ENCODE peak calls at places on chromosomes 13 and 19, in seven cellular contexts. E, Z, M, I, F, T and U are unnamed samples. For H3K4me1, the result is how much of the 10 kb centered on the place peaks cover.

GRCh38 chr13:56909896-56910600 is 230.7 kb upstream of the PRR20A start:
- DNase-seq in E (no peak), Z (no peak), M (no peak), I (no peak), F (no peak), T (peak), U (no peak)

GRCh38 chr13:30306762-30307193 is 573 bp downstream of the KATNAL1 start:
- DNase-seq in E (peak), Z (peak), M (peak), I (peak), F (peak), T (peak), U (peak)

GRCh38 chr19:44512326-44513298 is 12.3 kb upstream of the ZNF180 start:
- DNase-seq in E (no peak), Z (peak), M (peak), I (no peak), F (no peak), T (no peak), U (no peak)

GRCh38 chr19:19259741-19260140 is 13.4 kb downstream of the TM6SF2 start:
- DNase-seq in E (no peak), Z (peak), M (peak), I (no peak), F (no peak), T (no peak), U (no peak)

GRCh38 chr19:19275166-19275565 is 2.1 kb upstream of the TM6SF2 start:
- DNase-seq in E (no peak), Z (no peak), M (no peak), I (no peak), F (no peak), T (no peak), U (no peak)

GRCh38 chr19:23378948-23379347 is 16.3 kb downstream of the ZNF91 start:
- DNase-seq in E (no peak), Z (no peak), M (no peak), I (no peak), F (no peak), T (no peak), U (no peak)

GRCh38 chr19:31355330-31356289 is 6.4 kb upstream of the TSHZ3 start:
- DNase-seq in E (no peak), Z (no peak), M (no peak), I (no peak), F (no peak), T (no peak), U (no peak)

GRCh38 chr13:82654851-82655517 is 1227.3 kb downstream of the SLITRK1 start:
- DNase-seq in E (no peak), Z (no peak), M (peak), I (peak), F (peak), T (peak), U (no peak)

GRCh38 chr19:18696023-18696422 is 12.5 kb downstream of the CRTC1 start:
- DNase-seq in E (no peak), Z (no peak), M (no peak), I (no peak), F (no peak), T (no peak), U (no peak)

GRCh38 chr13:45742985-45743384 is 40.9 kb downstream of the CBY2 start:
- DNase-seq in E (no peak), Z (no peak), M (no peak), I (no peak), F (no peak), T (no peak), U (no peak)

GRCh38 chr19:8512115-8512967 is 1.6 kb downstream of the ZNF414 start:
- DNase-seq in E (no peak), Z (peak), M (peak), I (no peak), F (no peak), T (no peak), U (no peak)

GRCh38 chr19:34201133-34201532 is 28.8 kb downstream of the LSM14A start:
- DNase-seq in E (no peak), Z (no peak), M (no peak), I (no peak), F (no peak), T (no peak), U (no peak)

GRCh38 chr19:17681505-17682125 is 6.5 kb downstream of the UNC13A start:
- DNase-seq in E (no peak), Z (peak), M (peak), I (no peak), F (no peak), T (peak), U (no peak)

GRCh38 chr19:35936738-35937268 is 629 bp downstream of the LRFN3 start:
- DNase-seq in E (no peak), Z (no peak), M (no peak), I (no peak), F (no peak), T (no peak), U (no peak)

GRCh38 chr19:35940078-35940775 is 4.1 kb downstream of the LRFN3 start:
- DNase-seq in E (no peak), Z (no peak), M (no peak), I (peak), F (no peak), T (no peak), U (no peak)

GRCh38 chr19:35937345-35938281 is 1.4 kb downstream of the LRFN3 start:
- DNase-seq in E (no peak), Z (no peak), M (no peak), I (peak), F (no peak), T (no peak), U (no peak)

GRCh38 chr19:35939307-35940077 is 3.3 kb downstream of the LRFN3 start:
- DNase-seq in E (no peak), Z (no peak), M (no peak), I (peak), F (no peak), T (no peak), U (no peak)

GRCh38 chr19:35938282-35939224 is 2.4 kb downstream of the LRFN3 start:
- DNase-seq in E (no peak), Z (no peak), M (no peak), I (peak), F (no peak), T (no peak), U (no peak)
- TF ChIP-seq CTCF in E (no peak), Z (no peak), M (no peak), I (no peak), F (no peak), T (no peak), U (no peak)

DNA sequence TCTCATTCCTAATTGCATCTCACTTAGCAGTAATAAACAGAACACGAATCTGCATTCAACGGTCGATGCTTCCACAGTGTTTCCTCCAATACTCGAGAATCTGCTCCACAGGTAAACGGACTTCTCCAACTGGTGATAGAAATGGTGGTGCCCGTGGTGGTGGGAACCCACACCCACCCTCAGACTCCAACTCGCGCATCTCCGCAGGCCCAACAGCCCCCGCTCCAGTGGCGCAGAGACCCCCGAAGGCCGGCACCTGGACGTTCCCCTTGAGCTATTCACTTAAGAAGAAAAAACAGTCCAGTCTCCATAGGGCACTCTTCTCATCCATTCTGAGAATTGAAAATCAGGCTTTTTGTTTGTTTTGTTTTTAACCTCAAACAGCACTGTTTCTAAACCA is 13.8 kb upstream of the RASA3 start:
- DNase-seq in E (no peak), Z (no peak), M (no peak), I (peak), F (no peak), T (no peak), U (no peak)
- H3K4me1 ChIP-seq in E (under half), Z (under half), M (under half), I (under half), F (under half), T (under half), U (under half)

GRCh38 chr19:40597329-40597838 is 3.8 kb upstream of the LTBP4 start:
- DNase-seq in E (no peak), Z (no peak), M (no peak), I (no peak), F (no peak), T (no peak), U (no peak)

GRCh38 chr19:40594251-40594650 is 6.9 kb upstream of the LTBP4 start:
- DNase-seq in E (no peak), Z (peak), M (no peak), I (no peak), F (no peak), T (no peak), U (no peak)

GRCh38 chr19:40592170-40592569 is 9.0 kb upstream of the LTBP4 start:
- DNase-seq in E (no peak), Z (peak), M (peak), I (no peak), F (no peak), T (no peak), U (no peak)

GRCh38 chr19:40596608-40597328 is 4.4 kb upstream of the LTBP4 start:
- DNase-seq in E (no peak), Z (no peak), M (peak), I (peak), F (no peak), T (peak), U (no peak)

GRCh38 chr19:40594657-40595077 is 6.5 kb upstream of the LTBP4 start:
- DNase-seq in E (no peak), Z (no peak), M (no peak), I (no peak), F (no peak), T (no peak), U (no peak)
- TF ChIP-seq CTCF in E (no peak), Z (no peak), M (peak), I (no peak), F (no peak), T (no peak), U (no peak)

DNA sequence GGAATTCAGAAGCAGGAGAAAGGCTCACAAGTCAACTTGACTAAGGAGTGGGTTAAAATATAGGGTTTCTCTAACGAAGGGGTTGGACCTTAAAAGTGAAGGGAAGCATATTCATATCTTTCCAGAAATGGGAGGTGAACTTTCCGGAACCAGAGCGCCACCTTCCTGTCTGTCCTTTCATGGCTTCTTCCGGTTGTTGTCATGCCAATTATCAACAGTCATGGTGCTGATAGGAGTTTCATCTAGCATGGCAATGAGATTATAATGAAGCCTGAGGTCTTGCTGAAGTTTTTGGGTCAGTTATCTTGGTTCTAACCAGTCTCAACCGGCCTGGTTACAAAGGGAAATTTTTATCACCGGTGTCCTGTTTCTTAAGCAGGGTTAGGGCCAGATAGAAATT is 162.9 kb upstream of the NBEA start:
- DNase-seq in E (no peak), Z (no peak), M (peak), I (no peak), F (no peak), T (no peak), U (no peak)
- H3K4me1 ChIP-seq in E (under half), Z (under half), M (under half), I (under half), F (under half), T (under half), U (under half)

GRCh38 chr13:38159710-38160109 is 189.9 kb upstream of the UFM1 start:
- DNase-seq in E (no peak), Z (no peak), M (no peak), I (no peak), F (no peak), T (no peak), U (no peak)
- TF ChIP-seq CTCF in E (no peak), Z (no peak), M (no peak), I (no peak), F (no peak), T (no peak), U (no peak)